ENCODE peak calls at places on chromosomes 12 and 14, in six cellular contexts. One of them, this sample, is unnamed.

GRCh38 chr12:6058481-6059161 is 65.8 kb downstream of the VWF start:
- DNase-seq in gastrocnemius medialis: no peak
- DNase-seq in endothelial cell: no peak
- DNase-seq in GDM1: no peak
- DNase-seq in activated CD4-positive, alpha-beta T cell treated with anti-CD3 and anti-CD28 coated beads, Interleukin-2, amount 50 U/mL, for 4 hours: no peak
- DNase-seq in lung: no peak
- DNase-seq in this sample: no peak

GRCh38 chr12:11716794-11717532 is 67.5 kb downstream of the ETV6 start:
- DNase-seq in lung: no peak
- DNase-seq in gastrocnemius medialis: no peak
- DNase-seq in GDM1: no peak
- DNase-seq in endothelial cell: no peak
- DNase-seq in activated CD4-positive, alpha-beta T cell treated with anti-CD3 and anti-CD28 coated beads, Interleukin-2, amount 50 U/mL, for 4 hours: no peak
- DNase-seq in this sample: no peak

GRCh38 chr12:58925733-58926113 is 5.4 kb upstream of the LRIG3 start:
- DNase-seq in GDM1: no peak
- DNase-seq in gastrocnemius medialis: no peak
- DNase-seq in endothelial cell: no peak
- DNase-seq in activated CD4-positive, alpha-beta T cell treated with anti-CD3 and anti-CD28 coated beads, Interleukin-2, amount 50 U/mL, for 4 hours: no peak
- DNase-seq in lung: no peak
- DNase-seq in this sample: no peak

GRCh38 chr12:22461786-22462185 is 82.6 kb downstream of the C2CD5 start:
- DNase-seq in gastrocnemius medialis: no peak
- DNase-seq in endothelial cell: no peak
- DNase-seq in activated CD4-positive, alpha-beta T cell treated with anti-CD3 and anti-CD28 coated beads, Interleukin-2, amount 50 U/mL, for 4 hours: no peak
- DNase-seq in GDM1: no peak
- DNase-seq in lung: no peak
- DNase-seq in this sample: no peak

GRCh38 chr14:54778618-54779017 is 124.0 kb downstream of the GCH1 start:
- DNase-seq in GDM1: no peak
- DNase-seq in lung: no peak
- DNase-seq in activated CD4-positive, alpha-beta T cell treated with anti-CD3 and anti-CD28 coated beads, Interleukin-2, amount 50 U/mL, for 4 hours: no peak
- DNase-seq in endothelial cell: no peak
- DNase-seq in gastrocnemius medialis: no peak
- DNase-seq in this sample: no peak

GRCh38 chr14:36661506-36662257 is at the start of gene PAX9:
- DNase-seq in activated CD4-positive, alpha-beta T cell treated with anti-CD3 and anti-CD28 coated beads, Interleukin-2, amount 50 U/mL, for 4 hours: no peak
- DNase-seq in GDM1: no peak
- DNase-seq in endothelial cell: peak
- DNase-seq in gastrocnemius medialis: peak
- DNase-seq in lung: peak
- DNase-seq in this sample: peak

GRCh38 chr12:132400011-132400641 is 70.7 kb upstream of the GALNT9 start:
- DNase-seq in activated CD4-positive, alpha-beta T cell treated with anti-CD3 and anti-CD28 coated beads, Interleukin-2, amount 50 U/mL, for 4 hours: no peak
- DNase-seq in GDM1: no peak
- DNase-seq in gastrocnemius medialis: no peak
- DNase-seq in lung: no peak
- DNase-seq in endothelial cell: no peak
- DNase-seq in this sample: peak

GRCh38 chr14:68789798-68790655 is 2.8 kb downstream of the ZFP36L1 start:
- DNase-seq in endothelial cell: no peak
- DNase-seq in activated CD4-positive, alpha-beta T cell treated with anti-CD3 and anti-CD28 coated beads, Interleukin-2, amount 50 U/mL, for 4 hours: no peak
- DNase-seq in gastrocnemius medialis: no peak
- DNase-seq in lung: no peak
- DNase-seq in GDM1: no peak
- DNase-seq in this sample: no peak

GRCh38 chr12:98243190-98243589 is 272.2 kb upstream of the TMPO start:
- DNase-seq in GDM1: no peak
- DNase-seq in endothelial cell: no peak
- DNase-seq in gastrocnemius medialis: no peak
- DNase-seq in lung: no peak
- DNase-seq in activated CD4-positive, alpha-beta T cell treated with anti-CD3 and anti-CD28 coated beads, Interleukin-2, amount 50 U/mL, for 4 hours: no peak
- DNase-seq in this sample: no peak

GRCh38 chr12:121576851-121577391 is 3.9 kb downstream of the KDM2B start:
- DNase-seq in endothelial cell: peak
- DNase-seq in gastrocnemius medialis: no peak
- DNase-seq in GDM1: no peak
- DNase-seq in lung: no peak
- DNase-seq in activated CD4-positive, alpha-beta T cell treated with anti-CD3 and anti-CD28 coated beads, Interleukin-2, amount 50 U/mL, for 4 hours: no peak
- DNase-seq in this sample: peak

GRCh38 chr14:102819790-102820330 is 42.6 kb downstream of the TRAF3 start:
- DNase-seq in gastrocnemius medialis: no peak
- DNase-seq in GDM1: no peak
- DNase-seq in lung: no peak
- DNase-seq in endothelial cell: no peak
- DNase-seq in activated CD4-positive, alpha-beta T cell treated with anti-CD3 and anti-CD28 coated beads, Interleukin-2, amount 50 U/mL, for 4 hours: no peak
- DNase-seq in this sample: no peak

GRCh38 chr12:114018669-114019068 is 52.5 kb upstream of the RBM19 start:
- DNase-seq in gastrocnemius medialis: no peak
- DNase-seq in activated CD4-positive, alpha-beta T cell treated with anti-CD3 and anti-CD28 coated beads, Interleukin-2, amount 50 U/mL, for 4 hours: no peak
- DNase-seq in lung: no peak
- DNase-seq in endothelial cell: no peak
- DNase-seq in GDM1: no peak
- DNase-seq in this sample: no peak

GRCh38 chr12:51200806-51201205 is 17.1 kb downstream of the POU6F1 start:
- DNase-seq in activated CD4-positive, alpha-beta T cell treated with anti-CD3 and anti-CD28 coated beads, Interleukin-2, amount 50 U/mL, for 4 hours: no peak
- DNase-seq in lung: no peak
- DNase-seq in GDM1: no peak
- DNase-seq in endothelial cell: no peak
- DNase-seq in gastrocnemius medialis: no peak
- DNase-seq in this sample: no peak

GRCh38 chr14:22314183-22314820 is 274.7 kb downstream of the DAD1 start:
- DNase-seq in lung: peak
- DNase-seq in activated CD4-positive, alpha-beta T cell treated with anti-CD3 and anti-CD28 coated beads, Interleukin-2, amount 50 U/mL, for 4 hours: no peak
- DNase-seq in gastrocnemius medialis: no peak
- DNase-seq in GDM1: peak
- DNase-seq in endothelial cell: peak
- DNase-seq in this sample: peak

GRCh38 chr12:130880411-130880885 is 8.6 kb downstream of the RAN start:
- DNase-seq in lung: no peak
- DNase-seq in endothelial cell: no peak
- DNase-seq in GDM1: no peak
- DNase-seq in activated CD4-positive, alpha-beta T cell treated with anti-CD3 and anti-CD28 coated beads, Interleukin-2, amount 50 U/mL, for 4 hours: no peak
- DNase-seq in gastrocnemius medialis: no peak
- DNase-seq in this sample: peak

GRCh38 chr12:110007874-110008273 is 8.6 kb downstream of the ANKRD13A start:
- DNase-seq in activated CD4-positive, alpha-beta T cell treated with anti-CD3 and anti-CD28 coated beads, Interleukin-2, amount 50 U/mL, for 4 hours: no peak
- DNase-seq in lung: no peak
- DNase-seq in gastrocnemius medialis: no peak
- DNase-seq in endothelial cell: no peak
- DNase-seq in GDM1: no peak
- DNase-seq in this sample: no peak

GRCh38 chr14:35340616-35341453 is 48.7 kb downstream of the PSMA6 start:
- DNase-seq in GDM1: no peak
- DNase-seq in gastrocnemius medialis: no peak
- DNase-seq in lung: no peak
- DNase-seq in activated CD4-positive, alpha-beta T cell treated with anti-CD3 and anti-CD28 coated beads, Interleukin-2, amount 50 U/mL, for 4 hours: no peak
- DNase-seq in endothelial cell: no peak
- DNase-seq in this sample: no peak

GRCh38 chr14:75971509-75971908 is 10.3 kb downstream of the TGFB3 start:
- DNase-seq in activated CD4-positive, alpha-beta T cell treated with anti-CD3 and anti-CD28 coated beads, Interleukin-2, amount 50 U/mL, for 4 hours: no peak
- DNase-seq in gastrocnemius medialis: no peak
- DNase-seq in endothelial cell: no peak
- DNase-seq in GDM1: no peak
- DNase-seq in lung: no peak
- DNase-seq in this sample: no peak

GRCh38 chr12:48180424-48180823 is 3.0 kb upstream of the CCDC184 start:
- DNase-seq in lung: no peak
- DNase-seq in GDM1: no peak
- DNase-seq in endothelial cell: no peak
- DNase-seq in gastrocnemius medialis: no peak
- DNase-seq in activated CD4-positive, alpha-beta T cell treated with anti-CD3 and anti-CD28 coated beads, Interleukin-2, amount 50 U/mL, for 4 hours: no peak
- DNase-seq in this sample: no peak

GRCh38 chr14:101599234-101599885 is 38.1 kb downstream of the DIO3 start:
- DNase-seq in activated CD4-positive, alpha-beta T cell treated with anti-CD3 and anti-CD28 coated beads, Interleukin-2, amount 50 U/mL, for 4 hours: no peak
- DNase-seq in endothelial cell: no peak
- DNase-seq in lung: no peak
- DNase-seq in gastrocnemius medialis: peak
- DNase-seq in GDM1: no peak
- DNase-seq in this sample: no peak

This sample was measured in nephron progenitor cell.